ENCODE peak calls at places on chromosomes 5 and 9, in six cellular contexts. E is AG20443; O is T follicular helper cell; A is HT1080; I is stimulated activated CD4-positive, alpha-beta T cell treated with anti-CD3 and anti-CD28 coated beads, TNF-alpha, amount 100 ng/mL, for 1 hour; H is ELR. V is an unnamed sample.

GRCh38 chr5:150374651-150375050 is 17.2 kb downstream of the TCOF1 start:
- DNase-seq in I (no peak), E (no peak), A (no peak), O (no peak), H (no peak), V (no peak)

GRCh38 chr9:97737429-97737828 is 40.3 kb upstream of the XPA start:
- DNase-seq in A (peak; percentile 71), H (peak; percentile 27), E (peak; percentile 43), I (no peak), O (no peak), V (no peak)

GRCh38 chr9:22363421-22363887 is 83.2 kb upstream of the DMRTA1 start:
- DNase-seq in I (no peak), O (no peak), A (no peak), E (no peak), H (no peak), V (no peak)

GRCh38 chr5:158621381-158621780 is 478.3 kb downstream of the EBF1 start:
- DNase-seq in O (no peak), A (no peak), E (no peak), H (no peak), I (no peak), V (no peak)

GRCh38 chr9:133351908-133352634 is 4.1 kb downstream of the RPL7A start:
- DNase-seq in H (peak; percentile 82), A (peak; percentile 72), O (no peak), I (no peak), E (peak; percentile 62), V (no peak)

GRCh38 chr9:72305102-72305546 is 59.9 kb downstream of the ZFAND5 start:
- DNase-seq in H (peak; percentile 28), A (peak; percentile 95), I (no peak), O (no peak), E (peak; percentile 88), V (no peak)

GRCh38 chr9:125262217-125262991 is 778 bp downstream of the GAPVD1 start:
- DNase-seq in H (peak; percentile 45), E (peak; percentile 10), O (no peak), I (no peak), A (no peak), V (peak; percentile 37)

GRCh38 chr5:179336871-179337165 is 8.4 kb downstream of the ADAMTS2 start:
- DNase-seq in I (no peak), H (no peak), E (no peak), A (no peak), O (no peak), V (no peak)

GRCh38 chr9:116381350-116381749 is 227.8 kb downstream of the PAPPA start:
- DNase-seq in H (no peak), O (no peak), E (no peak), I (no peak), A (no peak), V (no peak)

GRCh38 chr5:129771058-129771838 is 23.4 kb downstream of the MINAR2 start:
- DNase-seq in I (no peak), O (peak; percentile 28), H (peak; percentile 63), A (peak; percentile 39), E (peak; percentile 63), V (peak; percentile 32)

GRCh38 chr5:127061956-127062355 is 11.3 kb downstream of the C5orf63 start:
- DNase-seq in E (no peak), H (no peak), I (no peak), O (no peak), A (no peak), V (no peak)

GRCh38 chr5:164672931-164673694 is 1167.7 kb downstream of the MAT2B start:
- DNase-seq in O (no peak), A (peak; percentile 13), H (peak; percentile 1), E (no peak), I (no peak), V (no peak)

GRCh38 chr9:133754187-133754586 is 16.0 kb upstream of the SARDH start:
- DNase-seq in H (no peak), A (no peak), I (no peak), E (no peak), O (no peak), V (no peak)

GRCh38 chr5:127298623-127299022 is 8.0 kb downstream of the MEGF10 start:
- DNase-seq in I (no peak), E (no peak), A (no peak), H (no peak), O (no peak), V (no peak)

GRCh38 chr5:112276996-112277395 is 142.1 kb downstream of the EPB41L4A start:
- DNase-seq in H (no peak), E (no peak), O (no peak), A (no peak), I (no peak), V (no peak)